ENCODE peak calls at places on chromosomes 12 and 14, in eight cellular contexts. X is upper lobe of right lung, P is ascending aorta, G is pancreas, T is coronary artery, W is uterus, J is MM.1S, Z is heart right ventricle. D is an unnamed sample.

GRCh38 chr12:1575287-1575798 is 19.0 kb downstream of the FBXL14 start:
- DNase-seq in X (no peak), P (no peak), G (no peak), T (no peak), W (peak), J (no peak), Z (no peak), D (no peak)

GRCh38 chr14:24334431-24335271 is at the start of gene ADCY4:
- DNase-seq in X (no peak), P (no peak), G (no peak), T (no peak), W (peak), J (no peak), Z (peak), D (no peak)

GRCh38 chr12:114984641-114985041 is 300.7 kb upstream of the TBX3 start:
- DNase-seq in X (no peak), P (no peak), G (no peak), T (no peak), W (no peak), J (no peak), Z (no peak), D (no peak)

GRCh38 chr12:55019784-55020183 is at the start of gene NEUROD4:
- DNase-seq in X (peak), P (no peak), G (peak), T (no peak), W (no peak), J (peak), Z (peak), D (peak)

GRCh38 chr12:34287986-34288962 is 266.0 kb downstream of the ALG10 start:
- DNase-seq in X (no peak), P (peak), G (no peak), T (peak), W (no peak), J (no peak), Z (no peak), D (peak)

GRCh38 chr12:63238892-63239291 is 87.9 kb upstream of the AVPR1A start:
- DNase-seq in X (no peak), P (no peak), G (no peak), T (no peak), W (no peak), J (no peak), Z (no peak), D (no peak)

GRCh38 chr12:89385965-89386537 is 33.8 kb upstream of the DUSP6 start:
- DNase-seq in X (no peak), P (no peak), G (no peak), T (no peak), W (no peak), J (no peak), Z (no peak), D (no peak)

GRCh38 chr12:127277882-127278281 is 989.1 kb upstream of the TMEM132C start:
- DNase-seq in X (no peak), P (no peak), G (no peak), T (no peak), W (no peak), J (no peak), Z (no peak), D (no peak)

GRCh38 chr12:34376133-34376799 is 354.0 kb downstream of the ALG10 start:
- DNase-seq in X (no peak), P (no peak), G (no peak), T (no peak), W (no peak), J (no peak), Z (no peak), D (no peak)

GRCh38 chr14:19947413-19948090 is 16.8 kb downstream of the OR4K1 start:
- DNase-seq in X (no peak), P (no peak), G (no peak), T (no peak), W (no peak), J (peak), Z (no peak), D (no peak)

GRCh38 chr14:79967001-79967400 is 244.3 kb downstream of the DIO2 start:
- DNase-seq in X (no peak), P (no peak), G (no peak), T (no peak), W (no peak), J (no peak), Z (no peak), D (no peak)

GRCh38 chr14:32984531-32984930 is 45.9 kb downstream of the NPAS3 start:
- DNase-seq in X (no peak), P (no peak), G (no peak), T (no peak), W (no peak), J (no peak), Z (no peak), D (no peak)

GRCh38 chr14:33978892-33979612 is 28.2 kb upstream of the EGLN3 start:
- DNase-seq in X (no peak), P (no peak), G (no peak), T (no peak), W (no peak), J (no peak), Z (no peak), D (no peak)

GRCh38 chr12:14563051-14563450 is 4.6 kb downstream of the PLBD1 start:
- DNase-seq in X (no peak), P (no peak), G (peak), T (no peak), W (no peak), J (no peak), Z (no peak), D (no peak)

GRCh38 chr12:57554897-57555296 is 5.1 kb downstream of the KIF5A start:
- DNase-seq in X (peak), P (no peak), G (no peak), T (no peak), W (no peak), J (no peak), Z (no peak), D (no peak)

GRCh38 chr12:75994069-75994740 is 37.4 kb downstream of the PHLDA1 start:
- DNase-seq in X (no peak), P (no peak), G (no peak), T (no peak), W (no peak), J (no peak), Z (no peak), D (no peak)

GRCh38 chr12:93154753-93155475 is 222.8 kb upstream of the NUDT4 start:
- DNase-seq in X (no peak), P (no peak), G (no peak), T (no peak), W (no peak), J (no peak), Z (no peak), D (no peak)

DNA sequence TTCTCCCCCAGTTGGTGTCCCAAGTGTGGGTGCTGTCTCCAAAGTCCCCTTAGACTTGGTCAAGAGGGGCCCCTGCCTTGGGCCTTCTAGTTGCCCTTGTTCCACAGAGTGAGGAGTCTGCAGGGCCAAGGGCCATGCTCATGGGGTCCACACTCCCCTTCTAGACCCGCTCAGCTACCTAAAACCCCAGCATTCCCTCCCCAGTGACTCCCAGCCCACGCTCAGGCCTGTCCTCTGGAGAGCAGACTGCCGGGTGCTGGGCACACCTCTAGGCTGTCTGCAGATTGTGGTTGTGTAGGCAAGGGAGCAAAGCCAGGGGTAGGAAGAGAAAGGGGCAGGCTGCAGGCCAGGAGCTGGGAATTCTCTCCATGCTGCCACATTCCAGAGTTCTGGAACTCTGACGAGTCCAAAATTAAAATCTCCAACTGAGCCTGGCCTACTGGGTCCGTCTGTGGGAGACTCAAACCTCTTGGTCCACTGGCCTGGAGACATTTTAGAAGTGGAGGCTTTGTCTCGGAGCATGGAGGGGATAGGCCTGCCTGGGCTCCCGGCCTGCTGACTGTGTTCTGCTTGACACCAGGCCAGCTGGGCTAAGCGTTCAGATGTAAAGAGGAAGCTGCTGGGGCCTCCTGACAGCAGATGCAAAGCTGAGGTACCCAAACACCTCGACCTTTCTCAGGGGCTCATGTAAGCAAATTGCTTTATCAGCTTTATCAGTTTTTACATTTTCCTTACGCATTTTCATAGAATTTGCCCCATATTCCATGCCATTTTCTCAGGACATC is 13.7 kb upstream of the KRT5 start:
- DNase-seq in X (peak), P (no peak), G (no peak), T (no peak), W (no peak), J (no peak), Z (no peak), D (no peak)
- TF ChIP-seq CTCF in X (no peak), P (no peak), G (no peak), T (no peak), W (no peak), J (no peak), Z (no peak), D (no peak)

GRCh38 chr14:105472496-105472991 is 2.1 kb upstream of the CRIP2 start:
- DNase-seq in X (no peak), P (no peak), G (no peak), T (peak), W (no peak), J (no peak), Z (peak), D (no peak)
- TF ChIP-seq CTCF in X (no peak), P (no peak), G (no peak), T (no peak), W (no peak), J (no peak), Z (peak), D (no peak)

GRCh38 chr14:100709252-100709955 is 17.3 kb upstream of the DLK1 start:
- DNase-seq in X (no peak), P (no peak), G (no peak), T (no peak), W (no peak), J (no peak), Z (peak), D (no peak)
- TF ChIP-seq CTCF in X (peak), P (peak), G (no peak), T (peak), W (peak), J (peak), Z (peak), D (peak)

DNA sequence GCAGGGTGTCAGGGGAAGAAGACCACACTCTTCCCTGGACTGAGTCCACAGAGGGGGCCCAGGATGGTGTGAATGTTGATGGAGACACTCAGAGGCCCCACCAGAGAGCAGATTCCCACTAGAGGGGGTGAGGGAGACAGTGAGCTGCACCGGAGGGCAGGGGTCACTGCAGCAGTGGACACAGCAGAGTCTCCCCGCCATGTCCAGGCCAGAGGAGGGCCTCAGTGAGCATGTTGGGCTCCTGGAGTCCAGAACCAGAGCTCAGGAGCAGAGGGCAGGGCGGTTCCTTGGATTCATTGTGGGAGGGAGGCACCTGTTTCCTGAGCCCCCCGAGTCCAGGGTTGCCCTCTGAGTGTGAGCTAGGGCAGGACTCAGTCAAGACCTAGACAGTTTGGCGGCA is 1.8 kb upstream of the KRT82 start:
- DNase-seq in X (no peak), P (no peak), G (no peak), T (no peak), W (no peak), J (no peak), Z (no peak), D (no peak)
- TF ChIP-seq CTCF in X (no peak), P (no peak), G (no peak), T (no peak), W (no peak), J (no peak), Z (no peak), D (no peak)

GRCh38 chr14:101665478-101666078 is 95.9 kb upstream of the PPP2R5C start:
- DNase-seq in X (no peak), P (no peak), G (no peak), T (no peak), W (no peak), J (peak), Z (no peak), D (no peak)
- TF ChIP-seq CTCF in X (peak), P (no peak), G (no peak), T (peak), W (peak), J (peak), Z (peak), D (peak)

GRCh38 chr12:98644433-98644711 is 216 bp downstream of the IKBIP start:
- DNase-seq in X (no peak), P (no peak), G (no peak), T (no peak), W (no peak), J (no peak), Z (no peak), D (peak)
- TF ChIP-seq CTCF in X (peak), P (no peak), G (no peak), T (no peak), W (no peak), J (peak), Z (no peak), D (no peak)

GRCh38 chr12:42104087-42104486 is 40.6 kb downstream of the GXYLT1 start:
- DNase-seq in X (no peak), P (no peak), G (no peak), T (no peak), W (no peak), J (no peak), Z (no peak), D (no peak)
- TF ChIP-seq CTCF in X (peak), P (no peak), G (no peak), T (no peak), W (no peak), J (no peak), Z (peak), D (peak)

GRCh38 chr12:56087220-56087619 is 7.3 kb downstream of the ERBB3 start:
- DNase-seq in X (peak), P (no peak), G (peak), T (no peak), W (no peak), J (no peak), Z (peak), D (no peak)

GRCh38 chr12:56082967-56083366 is 3.0 kb downstream of the ERBB3 start:
- DNase-seq in X (no peak), P (no peak), G (no peak), T (no peak), W (no peak), J (no peak), Z (no peak), D (no peak)

GRCh38 chr12:56086608-56087007 is 6.6 kb downstream of the ERBB3 start:
- DNase-seq in X (no peak), P (no peak), G (no peak), T (no peak), W (no peak), J (no peak), Z (no peak), D (no peak)

GRCh38 chr12:56086096-56086495 is 6.1 kb downstream of the ERBB3 start:
- DNase-seq in X (no peak), P (no peak), G (peak), T (no peak), W (no peak), J (no peak), Z (no peak), D (no peak)

DNA sequence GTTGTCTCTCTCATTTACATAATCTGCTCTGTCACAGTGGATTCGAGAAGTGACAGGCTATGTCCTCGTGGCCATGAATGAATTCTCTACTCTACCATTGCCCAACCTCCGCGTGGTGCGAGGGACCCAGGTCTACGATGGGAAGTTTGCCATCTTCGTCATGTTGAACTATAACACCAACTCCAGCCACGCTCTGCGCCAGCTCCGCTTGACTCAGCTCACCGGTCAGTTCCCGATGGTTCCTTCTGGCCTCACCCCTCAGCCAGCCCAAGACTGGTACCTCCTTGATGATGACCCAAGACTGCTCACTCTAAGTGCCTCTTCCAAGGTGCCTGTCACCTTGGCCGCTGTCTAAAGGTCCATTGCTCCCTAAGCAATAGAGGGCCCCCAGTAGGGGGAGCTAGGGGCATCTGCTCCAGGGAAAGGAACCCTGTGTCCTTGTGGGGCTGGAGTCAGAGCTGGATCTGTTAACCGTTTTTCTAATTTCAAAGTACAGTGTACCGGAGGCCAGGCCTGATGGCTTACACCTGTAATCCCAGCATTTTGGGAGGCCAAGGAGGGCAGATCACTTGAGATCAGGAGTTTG is 5.1 kb downstream of the ERBB3 start:
- DNase-seq in X (no peak), P (no peak), G (peak), T (no peak), W (no peak), J (no peak), Z (no peak), D (no peak)
- TF ChIP-seq CTCF in X (peak), P (no peak), G (no peak), T (no peak), W (no peak), J (peak), Z (peak), D (peak)

GRCh38 chr12:129195081-129195480 is 341.8 kb downstream of the GLT1D1 start:
- DNase-seq in X (no peak), P (no peak), G (no peak), T (no peak), W (no peak), J (no peak), Z (no peak), D (no peak)
- TF ChIP-seq CTCF in X (no peak), P (no peak), G (no peak), T (no peak), W (no peak), J (no peak), Z (no peak), D (no peak)

D was measured in CD14-positive monocyte.